ENCODE peak calls at places on chromosomes 12 and 14, in four cellular contexts. One of them, this sample, is unnamed.

GRCh38 chr12:112018571-112019237 is 5.5 kb downstream of the ERP29 start:
- DNase-seq in H1: no peak
- DNase-seq in body of pancreas: no peak
- DNase-seq in progenitor cell of endocrine pancreas: no peak
- DNase-seq in this sample: no peak

GRCh38 chr12:43066471-43066870 is 476.9 kb upstream of the PRICKLE1 start:
- DNase-seq in H1: no peak
- DNase-seq in progenitor cell of endocrine pancreas: no peak
- DNase-seq in body of pancreas: no peak
- DNase-seq in this sample: no peak

GRCh38 chr12:12985817-12986408 is 14.2 kb downstream of the HEBP1 start:
- DNase-seq in H1: no peak
- DNase-seq in progenitor cell of endocrine pancreas: no peak
- DNase-seq in body of pancreas: no peak
- DNase-seq in this sample: no peak

GRCh38 chr14:76307786-76308780 is 67.9 kb upstream of the ESRRB start:
- DNase-seq in progenitor cell of endocrine pancreas: no peak
- DNase-seq in H1: no peak
- DNase-seq in body of pancreas: no peak
- DNase-seq in this sample: no peak

GRCh38 chr12:109192358-109192757 is 76.0 kb downstream of the ACACB start:
- DNase-seq in body of pancreas: no peak
- DNase-seq in progenitor cell of endocrine pancreas: no peak
- DNase-seq in H1: no peak
- DNase-seq in this sample: no peak

GRCh38 chr12:52201520-52201839 is 9.7 kb upstream of the KRT80 start:
- DNase-seq in H1: no peak
- DNase-seq in progenitor cell of endocrine pancreas: no peak
- DNase-seq in body of pancreas: no peak
- DNase-seq in this sample: no peak

GRCh38 chr14:50117456-50117855 is 1.1 kb upstream of the VCPKMT start:
- DNase-seq in H1: no peak
- DNase-seq in progenitor cell of endocrine pancreas: no peak
- DNase-seq in body of pancreas: no peak
- DNase-seq in this sample: no peak

GRCh38 chr12:101670007-101670671 is 27.3 kb upstream of the CHPT1 start:
- DNase-seq in H1: no peak
- DNase-seq in progenitor cell of endocrine pancreas: no peak
- DNase-seq in body of pancreas: peak; percentile 47
- DNase-seq in this sample: peak; percentile 20

GRCh38 chr12:53550595-53550994 is 43.3 kb upstream of the NPFF start:
- DNase-seq in progenitor cell of endocrine pancreas: no peak
- DNase-seq in body of pancreas: no peak
- DNase-seq in H1: no peak
- DNase-seq in this sample: no peak

DNA sequence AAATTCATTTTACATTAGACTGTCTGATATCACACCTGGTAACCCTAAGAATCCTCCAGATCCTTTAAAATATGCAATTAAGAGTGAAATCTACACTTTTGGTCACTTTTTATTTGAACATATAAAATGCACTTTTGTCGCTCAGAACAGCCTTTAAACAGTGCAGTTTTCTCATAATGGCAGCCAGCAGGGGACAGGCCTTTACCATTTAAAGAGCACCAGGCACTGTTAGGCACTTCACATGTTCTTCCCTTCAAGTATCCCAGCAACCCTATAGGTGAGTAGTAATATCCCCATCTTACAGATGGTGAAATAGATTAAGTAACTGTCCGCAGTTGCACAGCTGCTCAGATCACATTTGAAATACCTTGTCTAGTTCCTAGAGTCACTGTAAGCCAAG is 11.3 kb upstream of the SAMD4A start:
- DNase-seq in H1: no peak
- DNase-seq in progenitor cell of endocrine pancreas: no peak
- DNase-seq in body of pancreas: no peak
- DNase-seq in this sample: no peak
- TF ChIP-seq CTCF in H1: no peak
- TF ChIP-seq CTCF in progenitor cell of endocrine pancreas: no peak
- TF ChIP-seq CTCF in body of pancreas: no peak
- TF ChIP-seq CTCF in this sample: no peak

DNA sequence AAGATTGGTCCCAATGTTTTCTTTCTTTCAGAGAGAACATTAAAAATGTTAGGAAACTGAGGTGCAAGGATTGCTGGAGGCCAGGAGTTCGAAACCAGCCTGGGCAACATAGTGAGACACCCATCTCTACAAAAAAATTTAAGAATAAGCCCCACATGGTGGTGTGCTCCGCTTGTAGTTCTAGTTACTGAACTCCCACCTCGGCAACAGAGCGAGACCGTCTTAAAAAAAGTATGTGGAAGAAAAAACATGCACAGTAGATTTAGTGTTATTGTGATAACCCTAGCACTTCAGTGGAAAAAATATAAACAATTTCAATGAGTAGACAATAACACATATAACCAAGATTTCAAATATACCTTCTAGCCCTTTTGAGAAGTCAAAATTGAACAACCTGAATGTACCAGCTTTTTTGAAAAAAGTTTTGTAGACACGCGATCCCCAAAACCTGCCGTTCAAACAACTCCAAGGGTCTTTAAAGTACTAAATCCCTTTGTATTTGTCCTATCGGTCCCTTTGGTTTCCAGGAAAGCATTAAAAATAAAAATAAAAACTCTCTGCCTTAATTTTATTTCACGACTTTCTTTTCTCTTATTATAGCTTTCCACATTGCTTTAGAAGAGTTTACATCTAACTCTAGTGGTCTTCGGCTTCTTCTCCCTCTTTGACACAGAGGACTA is 1.0 kb upstream of the ANO6 start:
- DNase-seq in body of pancreas: no peak
- DNase-seq in progenitor cell of endocrine pancreas: no peak
- DNase-seq in H1: no peak
- DNase-seq in this sample: no peak
- TF ChIP-seq CTCF in body of pancreas: peak; percentile 15
- TF ChIP-seq CTCF in progenitor cell of endocrine pancreas: no peak
- TF ChIP-seq CTCF in H1: no peak
- TF ChIP-seq CTCF in this sample: no peak

DNA sequence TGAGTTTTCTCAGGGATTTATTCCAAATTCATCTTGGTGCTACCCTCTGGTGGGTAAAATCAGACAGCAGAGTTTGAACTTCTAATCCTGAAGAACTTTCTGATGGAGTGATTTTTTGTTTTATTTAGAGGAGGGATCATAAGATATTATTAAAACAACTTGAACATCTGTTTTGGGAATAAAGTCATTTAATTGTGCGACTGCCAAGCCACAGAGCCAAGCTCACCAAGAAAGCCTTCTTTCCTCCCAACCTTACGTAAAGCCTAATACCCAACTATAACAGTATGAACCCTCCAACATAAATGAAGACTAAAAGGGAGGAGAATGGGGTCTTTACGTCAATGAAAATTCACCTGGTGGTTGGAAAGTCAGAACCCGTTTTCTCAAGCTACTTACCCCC is 205.5 kb upstream of the IGF1 start:
- DNase-seq in progenitor cell of endocrine pancreas: no peak
- DNase-seq in body of pancreas: no peak
- DNase-seq in H1: no peak
- DNase-seq in this sample: no peak
- TF ChIP-seq CTCF in progenitor cell of endocrine pancreas: no peak
- TF ChIP-seq CTCF in body of pancreas: no peak
- TF ChIP-seq CTCF in H1: no peak
- TF ChIP-seq CTCF in this sample: no peak

GRCh38 chr14:23093993-23094665 is 807 bp downstream of the ACIN1 start:
- DNase-seq in H1: peak; percentile 75
- DNase-seq in progenitor cell of endocrine pancreas: no peak
- DNase-seq in body of pancreas: no peak
- DNase-seq in this sample: no peak
- TF ChIP-seq CTCF in H1: peak; percentile 35
- TF ChIP-seq CTCF in progenitor cell of endocrine pancreas: peak; percentile 40
- TF ChIP-seq CTCF in body of pancreas: no peak
- TF ChIP-seq CTCF in this sample: no peak

GRCh38 chr12:25877446-25877845 is 81.0 kb upstream of the RASSF8 start:
- DNase-seq in H1: no peak
- DNase-seq in progenitor cell of endocrine pancreas: no peak
- DNase-seq in body of pancreas: no peak
- DNase-seq in this sample: no peak

GRCh38 chr12:25872137-25872536 is 86.3 kb upstream of the RASSF8 start:
- DNase-seq in body of pancreas: no peak
- DNase-seq in progenitor cell of endocrine pancreas: no peak
- DNase-seq in H1: no peak
- DNase-seq in this sample: no peak

GRCh38 chr12:25875661-25876060 is 82.8 kb upstream of the RASSF8 start:
- DNase-seq in progenitor cell of endocrine pancreas: no peak
- DNase-seq in body of pancreas: no peak
- DNase-seq in H1: no peak
- DNase-seq in this sample: no peak

GRCh38 chr12:25882266-25882665 is 76.2 kb upstream of the RASSF8 start:
- DNase-seq in body of pancreas: no peak
- DNase-seq in H1: no peak
- DNase-seq in progenitor cell of endocrine pancreas: no peak
- DNase-seq in this sample: no peak

DNA sequence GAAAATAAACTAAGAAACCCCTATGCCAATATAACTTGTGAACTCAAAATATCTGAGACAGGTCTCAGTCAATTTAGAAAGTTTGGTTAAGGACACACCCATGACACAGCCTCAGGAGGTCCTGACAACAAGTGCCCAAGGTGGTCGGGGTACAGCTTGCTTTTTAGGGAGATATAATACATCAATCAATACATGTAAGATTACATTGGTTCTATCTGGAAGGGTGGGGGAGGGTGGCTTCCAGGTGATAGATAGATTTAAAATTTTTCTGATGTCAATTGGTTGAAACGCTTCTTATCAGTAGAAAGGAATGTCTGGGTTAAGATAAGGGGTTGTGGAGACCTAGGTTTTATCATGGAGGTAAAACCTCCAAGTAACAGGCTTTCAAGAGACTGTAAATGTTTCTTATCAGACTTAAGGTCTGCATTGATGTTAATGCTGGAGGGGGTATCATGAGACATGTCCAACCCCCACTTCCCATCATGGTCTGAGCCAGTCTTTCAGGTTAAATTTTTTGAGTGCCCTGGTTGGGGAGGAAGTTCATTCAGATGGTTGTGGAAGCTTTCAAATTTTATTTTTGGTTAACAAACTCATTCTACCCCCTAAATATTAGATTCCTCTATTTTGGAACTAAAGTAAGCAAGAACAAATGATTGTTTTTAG is 82.0 kb upstream of the RASSF8 start:
- DNase-seq in H1: no peak
- DNase-seq in body of pancreas: no peak
- DNase-seq in progenitor cell of endocrine pancreas: no peak
- DNase-seq in this sample: no peak
- TF ChIP-seq CTCF in H1: no peak
- TF ChIP-seq CTCF in body of pancreas: no peak
- TF ChIP-seq CTCF in progenitor cell of endocrine pancreas: no peak
- TF ChIP-seq CTCF in this sample: no peak

DNA sequence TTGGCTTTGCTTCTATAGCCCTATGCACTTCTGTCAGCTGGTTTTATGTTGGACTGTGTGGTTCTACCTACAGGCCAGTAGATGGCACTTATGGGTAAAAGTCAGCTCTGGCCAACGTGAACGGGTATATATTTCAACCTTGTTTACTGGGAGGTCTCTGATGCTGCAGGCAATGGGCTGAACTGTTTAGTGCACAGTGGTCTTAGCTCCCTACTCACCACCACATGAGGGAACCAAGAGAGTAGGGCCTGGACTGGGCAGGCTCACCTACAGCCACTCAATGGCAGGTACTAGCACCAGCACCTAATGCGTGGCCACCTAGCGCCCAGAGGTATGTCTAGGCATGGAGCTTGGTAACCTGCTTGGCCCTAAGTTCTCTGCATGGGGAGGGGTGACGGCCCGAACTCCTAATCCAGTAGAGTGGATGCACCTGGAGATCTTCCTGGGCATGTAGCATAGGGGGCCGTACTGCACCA is 481.8 kb downstream of the TMEM117 start:
- DNase-seq in progenitor cell of endocrine pancreas: no peak
- DNase-seq in H1: no peak
- DNase-seq in body of pancreas: no peak
- DNase-seq in this sample: no peak
- TF ChIP-seq CTCF in progenitor cell of endocrine pancreas: peak; percentile 58
- TF ChIP-seq CTCF in H1: peak; percentile 64
- TF ChIP-seq CTCF in body of pancreas: peak; percentile 17
- TF ChIP-seq CTCF in this sample: no peak

DNA sequence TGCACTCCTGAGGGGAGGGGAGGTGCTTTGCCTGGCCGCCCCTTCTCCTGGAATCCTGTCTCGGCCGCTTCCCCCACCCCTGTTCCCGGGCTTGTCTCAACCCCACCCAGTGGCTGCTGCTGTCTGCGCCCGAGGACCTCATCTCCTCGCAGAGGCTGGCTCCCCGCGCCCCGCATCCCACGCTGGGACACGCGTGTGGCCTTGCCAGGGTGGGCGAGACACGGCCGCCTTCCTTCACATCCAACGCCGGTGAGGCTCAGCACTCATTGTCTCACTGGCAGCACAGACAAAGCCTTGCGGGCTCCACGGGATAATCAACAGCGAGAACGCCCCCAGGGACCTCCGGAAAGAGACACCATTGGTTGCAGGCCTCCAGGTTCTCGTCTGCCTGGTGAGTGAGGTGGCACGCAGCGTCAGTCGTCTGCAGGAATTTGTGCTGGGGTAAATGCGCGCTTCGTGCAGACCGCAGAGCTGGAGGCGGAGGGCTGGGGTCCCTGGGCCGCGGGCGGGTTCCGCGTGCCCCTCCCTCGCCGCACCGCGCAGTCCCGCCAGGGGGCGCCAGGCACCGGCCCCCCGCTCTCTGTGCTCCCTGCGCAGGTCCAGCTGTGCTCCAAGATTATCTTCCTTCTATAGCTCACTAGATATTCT is 26.8 kb downstream of the CCDC177 start:
- DNase-seq in body of pancreas: no peak
- DNase-seq in progenitor cell of endocrine pancreas: peak; percentile 68
- DNase-seq in H1: no peak
- DNase-seq in this sample: no peak
- TF ChIP-seq CTCF in body of pancreas: peak; percentile 34
- TF ChIP-seq CTCF in progenitor cell of endocrine pancreas: peak; percentile 92
- TF ChIP-seq CTCF in H1: peak; percentile 86
- TF ChIP-seq CTCF in this sample: peak; percentile 46

This sample was measured in natural killer cell.